ENCODE peak calls at places on chromosomes 6 and 20, in nine cellular contexts. M is GM06990; K is M059J; R is activated CD8-positive, alpha-beta memory T cell treated with anti-CD3 and anti-CD28 coated beads, Interleukin-2, amount 50 U/mL, for 48 hours; P is cardiac muscle cell; J is lung; G is GM12892; X is A549; A is HS-27A. O is an unnamed sample.

GRCh38 chr6:168217880-168218537 is 101.6 kb downstream of the DACT2 start:
- DNase-seq in G (no peak), P (peak; percentile 33), R (no peak), K (no peak), J (no peak), M (no peak), X (no peak), A (no peak), O (no peak)

GRCh38 chr6:82144852-82145332 is 102.7 kb downstream of the IBTK start:
- DNase-seq in R (no peak), P (peak; percentile 79), K (peak; percentile 98), G (no peak), J (no peak), M (no peak), X (peak; percentile 30), A (peak; percentile 27), O (peak; percentile 59)

GRCh38 chr6:108417027-108417426 is 122.2 kb downstream of the AFG1L start:
- DNase-seq in A (no peak), R (no peak), P (peak; percentile 71), M (no peak), X (no peak), J (no peak), K (peak; percentile 7), G (no peak), O (no peak)

GRCh38 chr6:114534813-114535212 is 192.0 kb upstream of the HS3ST5 start:
- DNase-seq in K (no peak), A (no peak), P (no peak), J (no peak), M (no peak), G (no peak), R (no peak), X (no peak), O (no peak)

GRCh38 chr6:170032197-170032596 is 258.7 kb downstream of the DLL1 start:
- DNase-seq in G (no peak), J (no peak), A (no peak), P (no peak), R (peak; percentile 30), X (no peak), K (no peak), M (no peak), O (no peak)

GRCh38 chr6:41059569-41059968 is 6.6 kb downstream of the APOBEC2 start:
- DNase-seq in G (no peak), M (no peak), X (no peak), J (no peak), R (no peak), P (no peak), A (no peak), K (peak; percentile 37), O (peak; percentile 6)

GRCh38 chr6:82144007-82144851 is 103.3 kb downstream of the IBTK start:
- DNase-seq in M (no peak), A (peak; percentile 58), X (peak; percentile 47), J (no peak), G (no peak), P (peak; percentile 83), K (peak; percentile 99), R (no peak), O (peak; percentile 71)

GRCh38 chr20:7627734-7628663 is 312.3 kb downstream of the HAO1 start:
- DNase-seq in J (no peak), M (no peak), K (peak; percentile 7), R (no peak), A (peak; percentile 56), G (no peak), X (no peak), P (peak; percentile 69), O (no peak)

GRCh38 chr6:36235309-36235708 is 34.6 kb upstream of the PNPLA1 start:
- DNase-seq in J (no peak), M (no peak), A (no peak), G (no peak), P (no peak), R (no peak), X (no peak), K (no peak), O (no peak)

GRCh38 chr6:33828764-33829731 is 25.2 kb upstream of the MLN start:
- DNase-seq in R (no peak), K (no peak), J (no peak), M (no peak), G (no peak), X (no peak), P (peak; percentile 41), A (no peak), O (no peak)

GRCh38 chr6:135094403-135094821 is 39.8 kb upstream of the HBS1L start:
- DNase-seq in X (no peak), A (no peak), P (no peak), M (no peak), J (no peak), R (no peak), K (peak; percentile 85), G (no peak), O (no peak)

GRCh38 chr6:14518515-14519217 is 401.1 kb downstream of the CD83 start:
- DNase-seq in R (no peak), K (no peak), J (no peak), X (no peak), M (no peak), G (no peak), P (peak; percentile 13), A (no peak), O (no peak)

GRCh38 chr20:35502352-35502751 is 27.1 kb downstream of the C20orf173 start:
- DNase-seq in R (no peak), G (peak; percentile 39), X (no peak), A (no peak), J (no peak), M (peak; percentile 40), P (no peak), K (no peak), O (no peak)

GRCh38 chr20:36408219-36408618 is 102.1 kb downstream of the DLGAP4 start:
- DNase-seq in X (no peak), J (no peak), M (no peak), K (peak; percentile 61), P (peak; percentile 62), A (no peak), G (no peak), R (no peak), O (no peak)

GRCh38 chr6:35415065-35415880 is 36.9 kb upstream of the FANCE start:
- DNase-seq in J (peak; percentile 79), M (no peak), G (no peak), A (peak; percentile 29), K (peak; percentile 72), X (peak; percentile 66), R (no peak), P (peak; percentile 89), O (peak; percentile 14)

GRCh38 chr6:56708810-56709597 is 66.3 kb upstream of the DST start:
- DNase-seq in R (no peak), G (no peak), P (peak; percentile 77), J (no peak), M (no peak), X (no peak), A (peak; percentile 64), K (peak; percentile 83), O (no peak)

GRCh38 chr20:63873477-63873971 is 8.5 kb downstream of the TPD52L2 start:
- DNase-seq in A (no peak), P (peak; percentile 85), K (peak; percentile 88), R (no peak), M (no peak), G (no peak), J (peak; percentile 66), X (no peak), O (no peak)

GRCh38 chr6:164870175-164870574 is 439.2 kb downstream of the C6orf118 start:
- DNase-seq in A (no peak), P (no peak), G (no peak), K (no peak), M (no peak), R (no peak), J (no peak), X (no peak), O (no peak)

GRCh38 chr6:138765896-138766487 is 7.6 kb upstream of the CCDC28A start:
- DNase-seq in J (no peak), M (no peak), P (peak; percentile 67), X (peak; percentile 28), G (no peak), K (peak; percentile 54), A (no peak), R (no peak), O (no peak)

GRCh38 chr20:32626859-32627636 is 41.9 kb upstream of the NOL4L start:
- DNase-seq in K (no peak), J (no peak), M (peak; percentile 37), X (no peak), A (no peak), G (no peak), R (no peak), P (no peak), O (no peak)

GRCh38 chr6:37513576-37513975 is 13.9 kb upstream of the CCDC167 start:
- DNase-seq in J (no peak), P (no peak), K (no peak), G (no peak), M (no peak), X (no peak), A (no peak), R (no peak), O (no peak)

GRCh38 chr6:141488466-141488865 is 644.3 kb upstream of the GJE1 start:
- DNase-seq in A (no peak), J (no peak), P (peak; percentile 28), X (no peak), R (no peak), G (no peak), M (no peak), K (peak; percentile 61), O (no peak)

GRCh38 chr20:460707-461106 is 1.6 kb downstream of the TBC1D20 start:
- DNase-seq in G (no peak), P (peak; percentile 44), M (no peak), K (peak; percentile 37), X (peak; percentile 54), R (no peak), A (no peak), J (no peak), O (no peak)

GRCh38 chr6:150316936-150317335 is 51.9 kb upstream of the IYD start:
- DNase-seq in R (no peak), X (no peak), P (no peak), G (no peak), A (no peak), M (no peak), K (no peak), J (no peak), O (no peak)

GRCh38 chr6:30888472-30889137 is 4.3 kb downstream of the DDR1 start:
- DNase-seq in J (no peak), P (peak; percentile 61), M (no peak), A (no peak), R (no peak), X (no peak), K (peak; percentile 92), G (no peak), O (peak; percentile 56)

GRCh38 chr6:110340566-110340965 is 17.6 kb downstream of the METTL24 start:
- DNase-seq in X (no peak), K (no peak), P (no peak), R (no peak), G (no peak), M (no peak), J (no peak), A (no peak), O (no peak)

GRCh38 chr6:128491643-128492206 is 28.7 kb downstream of the PTPRK start:
- DNase-seq in G (no peak), M (no peak), A (no peak), P (peak; percentile 92), R (no peak), X (no peak), K (peak; percentile 87), J (no peak), O (no peak)

GRCh38 chr6:140436023-140436811 is 1061.8 kb upstream of the CITED2 start:
- DNase-seq in R (no peak), G (no peak), X (no peak), K (peak; percentile 99), A (no peak), M (no peak), P (peak; percentile 60), J (no peak), O (peak; percentile 17)

GRCh38 chr6:2363211-2363610 is 117.8 kb upstream of the GMDS start:
- DNase-seq in M (no peak), A (no peak), J (no peak), P (no peak), G (no peak), K (no peak), R (no peak), X (no peak), O (no peak)

GRCh38 chr6:167435209-167435728 is 110.4 kb downstream of the TTLL2 start:
- DNase-seq in M (no peak), G (no peak), J (no peak), P (no peak), K (no peak), R (no peak), A (no peak), X (no peak), O (no peak)

GRCh38 chr6:127738423-127738822 is 161.4 kb downstream of the C6orf58 start:
- DNase-seq in R (no peak), G (no peak), A (no peak), P (no peak), K (no peak), X (no peak), M (no peak), J (no peak), O (no peak)